ENCODE peak calls at places on chromosomes 6 and 20, in five cellular contexts. S is glomerular endothelial cell, I is adipocyte, C is kidney tubule cell, E is D341Med. W is an unnamed sample.

GRCh38 chr20:45545754-45546453 is 1.3 kb downstream of the EPPIN start:
- DNase-seq in S (no peak), C (peak; percentile 35), E (peak; percentile 58), I (peak; percentile 55), W (peak; percentile 61)

GRCh38 chr20:10414982-10415650 is 18.9 kb downstream of the MKKS start:
- DNase-seq in E (no peak), C (peak; percentile 28), I (no peak), S (no peak), W (peak; percentile 13)

GRCh38 chr6:40755046-40755681 is 168.0 kb upstream of the LRFN2 start:
- DNase-seq in E (no peak), C (peak; percentile 59), S (no peak), I (peak; percentile 61), W (no peak)

GRCh38 chr6:19616022-19616421 is 221.1 kb upstream of the ID4 start:
- DNase-seq in I (no peak), S (no peak), C (no peak), E (no peak), W (no peak)

GRCh38 chr6:27720607-27721580 is 191.3 kb downstream of the OR2B2 start:
- DNase-seq in S (peak; percentile 20), E (no peak), C (peak; percentile 81), I (peak; percentile 59), W (no peak)

GRCh38 chr6:90460067-90460466 is 126.8 kb downstream of the MAP3K7 start:
- DNase-seq in E (no peak), I (no peak), S (no peak), C (peak; percentile 51), W (no peak)

GRCh38 chr20:41135888-41136243 is 1.5 kb upstream of the PLCG1 start:
- DNase-seq in C (no peak), I (no peak), S (no peak), E (no peak), W (no peak)

GRCh38 chr6:47749726-47750125 is 32.1 kb upstream of the OPN5 start:
- DNase-seq in E (no peak), S (no peak), C (no peak), I (no peak), W (no peak)

GRCh38 chr6:7419065-7419464 is 29.5 kb downstream of the RIOK1 start:
- DNase-seq in E (no peak), I (peak; percentile 55), S (no peak), C (no peak), W (no peak)

GRCh38 chr20:51609251-51609650 is 66.7 kb upstream of the NFATC2 start:
- DNase-seq in I (no peak), C (no peak), S (no peak), E (no peak), W (no peak)

GRCh38 chr20:46174469-46175126 is 56.5 kb downstream of the CD40 start:
- DNase-seq in I (peak; percentile 35), S (no peak), C (peak; percentile 48), E (no peak), W (no peak)

GRCh38 chr20:4702562-4703280 is 19.0 kb upstream of the PRND start:
- DNase-seq in C (no peak), S (no peak), E (no peak), I (no peak), W (no peak)

GRCh38 chr20:46268131-46268611 is 40.1 kb downstream of the CDH22 start:
- DNase-seq in C (no peak), S (no peak), E (peak; percentile 67), I (no peak), W (no peak)

GRCh38 chr6:158660331-158660730 is 10.5 kb downstream of the SYTL3 start:
- DNase-seq in I (peak; percentile 31), C (peak; percentile 63), E (peak; percentile 72), S (no peak), W (peak; percentile 70)

GRCh38 chr20:47055699-47056369 is 161.2 kb downstream of the EYA2 start:
- DNase-seq in S (no peak), E (no peak), I (peak; percentile 68), C (no peak), W (no peak)

GRCh38 chr6:31900917-31901414 is 920 bp downstream of the ZBTB12 start:
- DNase-seq in S (no peak), I (no peak), C (peak; percentile 30), E (no peak), W (peak; percentile 55)

GRCh38 chr6:14934844-14935243 is 311.0 kb upstream of the JARID2 start:
- DNase-seq in E (no peak), S (no peak), C (no peak), I (no peak), W (no peak)

GRCh38 chr6:3258720-3259490 is at the start of gene PSMG4:
- DNase-seq in S (no peak), I (peak; percentile 98), E (peak; percentile 100), C (peak; percentile 89), W (peak; percentile 84)

GRCh38 chr6:157755752-157756411 is 67.2 kb upstream of the SNX9 start:
- DNase-seq in S (no peak), E (no peak), I (no peak), C (no peak), W (no peak)

GRCh38 chr20:48052492-48052870 is 267.2 kb upstream of the SULF2 start:
- DNase-seq in I (peak; percentile 78), C (no peak), S (no peak), E (no peak), W (no peak)

GRCh38 chr6:13729891-13730290 is 18.3 kb upstream of the RANBP9 start:
- DNase-seq in I (peak; percentile 46), C (peak; percentile 52), E (no peak), S (no peak), W (no peak)

GRCh38 chr6:111105578-111105977 is 18.3 kb downstream of the SLC16A10 start:
- DNase-seq in C (peak; percentile 84), E (peak; percentile 46), I (no peak), S (no peak), W (peak; percentile 58)

GRCh38 chr6:159104931-159105330 is 60.1 kb upstream of the TAGAP start:
- DNase-seq in I (no peak), E (no peak), S (no peak), C (no peak), W (no peak)

GRCh38 chr6:155080876-155081845 is 86.0 kb downstream of the TIAM2 start:
- DNase-seq in I (no peak), S (no peak), C (no peak), E (no peak), W (no peak)

GRCh38 chr6:167543602-167544506 is 219.0 kb downstream of the TTLL2 start:
- DNase-seq in E (no peak), S (peak; percentile 10), I (no peak), C (no peak), W (no peak)

GRCh38 chr6:133855599-133855972 is 33.3 kb upstream of the TCF21 start:
- DNase-seq in C (no peak), I (no peak), E (no peak), S (no peak), W (no peak)

GRCh38 chr20:4412216-4412615 is 309.5 kb upstream of the PRND start:
- DNase-seq in I (no peak), E (no peak), S (no peak), C (no peak), W (no peak)

GRCh38 chr6:28137458-28138020 is 4.1 kb upstream of the ZKSCAN8 start:
- DNase-seq in S (no peak), C (peak; percentile 77), E (no peak), I (peak; percentile 56), W (peak; percentile 26)

GRCh38 chr20:40815156-40816038 is 126.4 kb upstream of the MAFB start:
- DNase-seq in I (no peak), C (no peak), E (no peak), S (no peak), W (no peak)

GRCh38 chr20:10982692-10983091 is 308.9 kb upstream of the JAG1 start:
- DNase-seq in S (no peak), I (peak; percentile 93), E (no peak), C (peak; percentile 91), W (no peak)

GRCh38 chr6:113813207-113813606 is 43.9 kb upstream of the MARCKS start:
- DNase-seq in S (no peak), E (no peak), I (peak; percentile 68), C (peak; percentile 87), W (no peak)

GRCh38 chr6:11183761-11184362 is 48.6 kb downstream of the NEDD9 start:
- DNase-seq in C (no peak), E (no peak), I (no peak), S (no peak), W (no peak)

W was measured in HT-29.